ENCODE peak calls at places on chromosomes 3 and 15, in four cellular contexts. One of them, this sample, is unnamed.

GRCh38 chr3:128278130-128278529 is 124.8 kb downstream of the EEFSEC start:
- DNase-seq in tibial artery: no peak
- DNase-seq in endothelial cell of umbilical vein: no peak
- DNase-seq in thyroid gland: no peak
- DNase-seq in this sample: no peak

GRCh38 chr3:851098-851790 is 241.6 kb upstream of the CNTN6 start:
- DNase-seq in tibial artery: no peak
- DNase-seq in thyroid gland: no peak
- DNase-seq in endothelial cell of umbilical vein: no peak
- DNase-seq in this sample: no peak

GRCh38 chr15:79923068-79923514 is 26.3 kb upstream of the MTHFS start:
- DNase-seq in endothelial cell of umbilical vein: peak; percentile 49
- DNase-seq in tibial artery: peak; percentile 79
- DNase-seq in thyroid gland: peak; percentile 74
- DNase-seq in this sample: peak; percentile 67

GRCh38 chr15:89017370-89018066 is 70.7 kb upstream of the ABHD2 start:
- DNase-seq in endothelial cell of umbilical vein: peak; percentile 64
- DNase-seq in tibial artery: peak; percentile 98
- DNase-seq in thyroid gland: peak; percentile 85
- DNase-seq in this sample: peak; percentile 73

GRCh38 chr15:63156086-63156707 is 1.1 kb downstream of the RPS27L start:
- DNase-seq in tibial artery: no peak
- DNase-seq in endothelial cell of umbilical vein: peak; percentile 47
- DNase-seq in thyroid gland: no peak
- DNase-seq in this sample: no peak

GRCh38 chr15:100172356-100173024 is 169.3 kb downstream of the ADAMTS17 start:
- DNase-seq in endothelial cell of umbilical vein: no peak
- DNase-seq in thyroid gland: no peak
- DNase-seq in tibial artery: no peak
- DNase-seq in this sample: no peak

GRCh38 chr15:34109775-34110663 is 8.1 kb downstream of the PGBD4 start:
- DNase-seq in thyroid gland: no peak
- DNase-seq in tibial artery: no peak
- DNase-seq in endothelial cell of umbilical vein: peak; percentile 56
- DNase-seq in this sample: no peak

GRCh38 chr3:41881233-41881821 is 80.6 kb downstream of the ULK4 start:
- DNase-seq in tibial artery: no peak
- DNase-seq in endothelial cell of umbilical vein: peak; percentile 60
- DNase-seq in thyroid gland: no peak
- DNase-seq in this sample: peak; percentile 20

GRCh38 chr3:119743921-119744320 is 38.0 kb upstream of the NR1I2 start:
- DNase-seq in endothelial cell of umbilical vein: no peak
- DNase-seq in thyroid gland: no peak
- DNase-seq in tibial artery: no peak
- DNase-seq in this sample: no peak

DNA sequence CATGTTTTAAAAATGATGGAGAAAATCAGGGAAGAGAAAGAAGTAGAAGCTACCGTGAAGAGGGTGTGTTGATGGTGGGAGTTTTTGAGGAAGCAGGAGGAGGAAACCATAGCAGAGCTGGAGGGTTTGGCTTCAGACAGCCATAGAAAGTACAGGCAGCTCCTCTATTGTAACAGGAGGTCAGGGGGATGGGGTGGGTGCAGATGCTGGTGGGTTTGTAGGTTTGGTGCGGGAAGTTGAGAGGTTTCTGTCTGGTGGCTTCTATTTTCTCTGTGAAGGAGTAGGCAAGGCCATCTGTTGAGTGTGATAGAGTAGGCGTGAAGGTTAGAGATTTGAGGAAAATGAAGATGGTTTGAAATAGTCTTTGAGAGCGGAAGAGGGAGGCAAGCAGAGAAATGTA is 97.7 kb upstream of the TBC1D5 start:
- DNase-seq in thyroid gland: no peak
- DNase-seq in endothelial cell of umbilical vein: no peak
- DNase-seq in tibial artery: no peak
- DNase-seq in this sample: no peak
- H3K27ac ChIP-seq in thyroid gland: no peak overlapping the region
- H3K27ac ChIP-seq in endothelial cell of umbilical vein: no peak overlapping the region
- H3K27ac ChIP-seq in tibial artery: no peak overlapping the region
- H3K27ac ChIP-seq in this sample: no peak overlapping the region

GRCh38 chr3:163043074-163043473 is 1546.5 kb downstream of the OTOL1 start:
- DNase-seq in tibial artery: no peak
- DNase-seq in endothelial cell of umbilical vein: no peak
- DNase-seq in thyroid gland: no peak
- DNase-seq in this sample: no peak
- TF ChIP-seq CTCF in tibial artery: no peak
- TF ChIP-seq CTCF in endothelial cell of umbilical vein: no peak
- TF ChIP-seq CTCF in thyroid gland: no peak
- TF ChIP-seq CTCF in this sample: no peak

DNA sequence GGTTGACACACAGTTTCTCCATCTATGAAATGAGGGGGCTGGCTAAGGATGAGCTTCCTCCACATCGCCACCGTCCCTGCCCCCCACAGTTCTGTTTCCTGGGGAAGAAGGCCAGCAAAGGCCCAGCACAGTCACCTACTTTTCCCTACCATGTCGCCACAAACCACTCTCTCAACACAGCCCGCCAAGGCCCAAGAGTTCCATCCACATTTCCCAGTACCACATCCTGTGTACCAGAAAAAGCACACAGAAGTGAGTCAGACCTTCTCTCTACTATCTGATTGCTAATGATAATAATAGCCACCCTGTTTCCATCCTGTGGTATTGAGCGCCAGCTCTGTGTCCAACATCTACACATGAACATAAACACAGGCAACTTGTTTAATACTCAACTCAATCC is 30.3 kb upstream of the C15orf39 start:
- DNase-seq in thyroid gland: no peak
- DNase-seq in endothelial cell of umbilical vein: peak; percentile 58
- DNase-seq in tibial artery: no peak
- DNase-seq in this sample: no peak
- H3K27ac ChIP-seq in thyroid gland: no peak overlapping the region
- H3K27ac ChIP-seq in endothelial cell of umbilical vein: no peak overlapping the region
- H3K27ac ChIP-seq in tibial artery: no peak overlapping the region
- H3K27ac ChIP-seq in this sample: no peak overlapping the region

GRCh38 chr3:15205934-15206661 is at the start of gene CAPN7:
- DNase-seq in thyroid gland: peak; percentile 97
- DNase-seq in tibial artery: peak; percentile 98
- DNase-seq in endothelial cell of umbilical vein: peak; percentile 98
- DNase-seq in this sample: peak; percentile 95
- TF ChIP-seq CTCF in thyroid gland: peak; percentile 51
- TF ChIP-seq CTCF in tibial artery: peak; percentile 54
- TF ChIP-seq CTCF in endothelial cell of umbilical vein: peak; percentile 31
- TF ChIP-seq CTCF in this sample: peak; percentile 61

GRCh38 chr3:24225027-24225743 is 269.5 kb downstream of the THRB start:
- DNase-seq in tibial artery: no peak
- DNase-seq in endothelial cell of umbilical vein: no peak
- DNase-seq in thyroid gland: no peak
- DNase-seq in this sample: no peak

GRCh38 chr3:24226402-24226801 is 268.2 kb downstream of the THRB start:
- DNase-seq in tibial artery: no peak
- DNase-seq in thyroid gland: no peak
- DNase-seq in endothelial cell of umbilical vein: no peak
- DNase-seq in this sample: no peak

GRCh38 chr3:24215518-24215917 is 270.4 kb downstream of the NR1D2 start:
- DNase-seq in tibial artery: no peak
- DNase-seq in thyroid gland: no peak
- DNase-seq in endothelial cell of umbilical vein: no peak
- DNase-seq in this sample: no peak

GRCh38 chr3:24222165-24222805 is 272.4 kb downstream of the THRB start:
- DNase-seq in endothelial cell of umbilical vein: no peak
- DNase-seq in tibial artery: no peak
- DNase-seq in thyroid gland: no peak
- DNase-seq in this sample: no peak

DNA sequence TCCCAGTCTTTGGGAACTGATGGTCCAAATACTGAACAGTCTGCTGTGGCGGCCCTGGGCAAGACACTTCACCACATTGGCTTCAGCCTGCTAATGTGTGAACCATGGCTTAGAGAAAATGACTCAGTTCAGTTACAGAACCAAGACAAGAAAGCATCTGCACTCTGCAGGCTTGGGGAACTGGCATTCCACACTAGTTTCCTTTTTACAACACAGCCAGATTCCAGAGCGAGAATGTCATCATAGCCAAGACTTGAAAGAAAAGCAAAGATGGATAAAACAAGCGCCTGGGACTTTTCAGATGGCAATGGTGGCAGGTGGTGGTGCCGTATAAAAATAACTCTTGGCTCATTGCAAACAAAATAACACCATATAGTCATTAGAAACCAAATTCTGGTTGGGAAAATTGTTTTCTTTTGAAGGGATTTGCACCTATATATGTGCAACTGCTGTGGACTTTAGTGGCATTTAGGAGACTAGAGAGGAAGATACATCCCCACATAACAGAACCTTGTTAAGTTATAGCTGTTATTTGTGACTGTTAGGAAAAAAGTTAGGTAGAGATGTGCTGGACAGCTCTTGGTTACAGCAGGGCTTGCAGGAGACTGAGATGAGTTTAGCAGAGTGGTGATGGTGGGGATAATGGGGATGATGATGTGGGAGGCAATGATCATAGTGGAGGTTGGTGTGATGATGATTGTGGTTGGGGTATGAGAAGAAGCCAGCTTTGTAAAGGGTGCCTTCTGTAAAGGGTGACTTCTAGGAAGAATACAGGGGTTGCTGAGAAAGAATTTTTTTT is 273.6 kb downstream of the THRB start:
- DNase-seq in thyroid gland: peak; percentile 38
- DNase-seq in endothelial cell of umbilical vein: peak; percentile 79
- DNase-seq in tibial artery: peak; percentile 77
- DNase-seq in this sample: no peak
- H3K27ac ChIP-seq in thyroid gland: no peak overlapping the region
- H3K27ac ChIP-seq in endothelial cell of umbilical vein: peak overlapping the region; percentile 31
- H3K27ac ChIP-seq in tibial artery: peak overlapping the region; percentile 63
- H3K27ac ChIP-seq in this sample: no peak overlapping the region

This sample was measured in adrenal gland.